ENCODE peak calls at places on chromosomes 6 and 20, in nine cellular contexts. K, I, A, G, J, Y, C, L and R are unnamed samples.
A peak's percentile ranks its signal among the peaks of the same experiment; 100 is the strongest.

GRCh38 chr20:46375771-46376170 is 30.6 kb downstream of the ELMO2 start:
- DNase-seq in K (no peak), I (no peak), A (no peak), G (no peak), J (no peak), Y (no peak), C (no peak), L (no peak), R (no peak)

GRCh38 chr6:156820089-156820798 is 43.1 kb downstream of the ARID1B start:
- DNase-seq in K (no peak), I (no peak), A (no peak), G (no peak), J (no peak), Y (no peak), C (no peak), L (no peak), R (no peak)

GRCh38 chr6:1598886-1599285 is 10.8 kb upstream of the FOXC1 start:
- DNase-seq in K (no peak), I (no peak), A (no peak), G (no peak), J (no peak), Y (no peak), C (no peak), L (no peak), R (no peak)

GRCh38 chr6:149264629-149265028 is 52.9 kb upstream of the TAB2 start:
- DNase-seq in K (no peak), I (no peak), A (peak; percentile 38), G (peak; percentile 38), J (no peak), Y (no peak), C (no peak), L (peak; percentile 55), R (no peak)

GRCh38 chr6:136762022-136762975 is 30.0 kb downstream of the MAP3K5 start:
- DNase-seq in K (no peak), I (peak; percentile 35), A (no peak), G (no peak), J (no peak), Y (no peak), C (no peak), L (no peak), R (peak; percentile 57)

GRCh38 chr6:17336425-17336824 is 55.3 kb downstream of the RBM24 start:
- DNase-seq in K (peak; percentile 97), I (no peak), A (no peak), G (no peak), J (no peak), Y (no peak), C (no peak), L (no peak), R (no peak)

GRCh38 chr20:8161262-8162071 is 29.4 kb downstream of the PLCB1 start:
- DNase-seq in K (no peak), I (peak; percentile 9), A (no peak), G (no peak), J (peak; percentile 18), Y (no peak), C (no peak), L (no peak), R (peak; percentile 57)

GRCh38 chr6:107114872-107115694 is at the start of gene BEND3:
- DNase-seq in K (no peak), I (peak; percentile 40), A (peak; percentile 47), G (no peak), J (peak; percentile 27), Y (peak; percentile 40), C (no peak), L (peak; percentile 42), R (peak; percentile 31)

GRCh38 chr6:39471954-39472659 is 149.6 kb upstream of the KCNK16 start:
- DNase-seq in K (no peak), I (no peak), A (no peak), G (no peak), J (no peak), Y (no peak), C (no peak), L (no peak), R (no peak)

GRCh38 chr20:35283441-35284266 is 918 bp downstream of the EIF6 start:
- DNase-seq in K (no peak), I (no peak), A (no peak), G (no peak), J (no peak), Y (no peak), C (no peak), L (no peak), R (peak; percentile 56)

GRCh38 chr20:20363449-20364015 is 4.4 kb upstream of the INSM1 start:
- DNase-seq in K (no peak), I (no peak), A (no peak), G (no peak), J (no peak), Y (no peak), C (no peak), L (no peak), R (no peak)

GRCh38 chr6:2020909-2021308 is 224.5 kb downstream of the GMDS start:
- DNase-seq in K (peak; percentile 8), I (no peak), A (no peak), G (no peak), J (no peak), Y (no peak), C (no peak), L (no peak), R (no peak)

GRCh38 chr6:12296255-12296573 is 6.1 kb downstream of the EDN1 start:
- DNase-seq in K (peak; percentile 53), I (no peak), A (no peak), G (peak; percentile 73), J (peak; percentile 20), Y (no peak), C (no peak), L (no peak), R (peak; percentile 91)

GRCh38 chr6:16108996-16109658 is 19.8 kb upstream of the MYLIP start:
- DNase-seq in K (peak; percentile 5), I (no peak), A (no peak), G (no peak), J (peak; percentile 59), Y (no peak), C (no peak), L (no peak), R (peak; percentile 52)

GRCh38 chr6:138546733-138547185 is 47.5 kb upstream of the NHSL1 start:
- DNase-seq in K (no peak), I (no peak), A (no peak), G (peak; percentile 67), J (peak; percentile 32), Y (no peak), C (no peak), L (no peak), R (no peak)

GRCh38 chr6:42404494-42404893 is 47.2 kb downstream of the TRERF1 start:
- DNase-seq in K (peak; percentile 76), I (peak; percentile 22), A (peak; percentile 43), G (no peak), J (peak; percentile 23), Y (no peak), C (peak; percentile 82), L (no peak), R (peak; percentile 87)

GRCh38 chr6:169902604-169903003 is 151.2 kb downstream of the ERMARD start:
- DNase-seq in K (no peak), I (no peak), A (no peak), G (no peak), J (no peak), Y (no peak), C (no peak), L (no peak), R (no peak)

DNA sequence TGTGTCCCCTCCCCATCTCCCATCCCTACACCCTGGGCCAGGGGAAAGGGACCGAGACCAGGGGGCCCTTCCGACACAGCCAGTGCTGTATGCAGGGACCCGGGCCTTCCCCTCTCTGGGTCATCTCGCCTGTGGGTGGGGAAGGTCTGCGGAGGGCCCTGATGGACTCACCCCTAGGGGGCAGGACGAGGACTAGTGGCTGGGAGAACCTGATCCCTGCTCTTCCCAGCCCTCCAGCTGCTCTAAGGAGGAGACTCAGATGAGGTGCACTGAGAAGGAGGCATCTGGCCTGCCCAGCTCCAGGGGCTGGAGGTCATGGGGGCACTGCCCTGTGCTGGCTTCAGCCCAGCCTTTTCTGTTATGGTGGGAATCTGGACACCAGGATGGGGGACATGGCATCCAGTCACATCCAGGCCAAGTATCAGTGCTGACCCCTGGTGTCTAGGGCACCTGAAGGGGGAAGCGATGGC is 735 bp downstream of the MYL9 start:
- DNase-seq in K (peak; percentile 60), I (peak; percentile 69), A (no peak), G (peak; percentile 46), J (peak; percentile 79), Y (no peak), C (peak; percentile 33), L (no peak), R (no peak)
- H3K4me3 ChIP-seq in K (peak overlapping the region; percentile 89), I (peak overlapping the region; percentile 81), A (no peak overlapping the region), G (no peak overlapping the region), J (peak overlapping the region; percentile 71), Y (peak overlapping the region; percentile 98), C (peak overlapping the region; percentile 92), L (no peak overlapping the region), R (no peak overlapping the region)

DNA sequence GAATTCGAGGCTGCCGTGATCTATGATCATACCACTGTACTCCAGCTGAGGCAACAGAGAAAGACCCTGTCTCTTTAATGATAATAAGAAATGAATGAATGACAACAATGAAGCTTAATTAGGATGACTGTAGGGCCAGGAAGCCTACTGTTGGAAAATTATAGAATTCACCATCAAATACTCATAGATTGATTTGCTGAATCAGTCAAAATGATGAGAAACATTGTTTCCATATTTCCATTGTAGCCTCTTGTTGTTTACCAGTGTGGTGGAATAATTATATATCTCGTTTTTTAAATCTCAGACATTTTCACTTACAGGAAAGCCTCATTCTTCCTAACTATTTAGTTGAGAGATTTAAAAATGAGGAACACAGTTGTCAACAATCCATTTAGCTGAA is 96.2 kb downstream of the JAG1 start:
- DNase-seq in K (no peak), I (no peak), A (no peak), G (no peak), J (no peak), Y (no peak), C (no peak), L (no peak), R (no peak)
- H3K27ac ChIP-seq in K (no peak overlapping the region), I (no peak overlapping the region), A (no peak overlapping the region), G (no peak overlapping the region), J (no peak overlapping the region), Y (no peak overlapping the region), C (no peak overlapping the region), L (no peak overlapping the region), R (no peak overlapping the region)

DNA sequence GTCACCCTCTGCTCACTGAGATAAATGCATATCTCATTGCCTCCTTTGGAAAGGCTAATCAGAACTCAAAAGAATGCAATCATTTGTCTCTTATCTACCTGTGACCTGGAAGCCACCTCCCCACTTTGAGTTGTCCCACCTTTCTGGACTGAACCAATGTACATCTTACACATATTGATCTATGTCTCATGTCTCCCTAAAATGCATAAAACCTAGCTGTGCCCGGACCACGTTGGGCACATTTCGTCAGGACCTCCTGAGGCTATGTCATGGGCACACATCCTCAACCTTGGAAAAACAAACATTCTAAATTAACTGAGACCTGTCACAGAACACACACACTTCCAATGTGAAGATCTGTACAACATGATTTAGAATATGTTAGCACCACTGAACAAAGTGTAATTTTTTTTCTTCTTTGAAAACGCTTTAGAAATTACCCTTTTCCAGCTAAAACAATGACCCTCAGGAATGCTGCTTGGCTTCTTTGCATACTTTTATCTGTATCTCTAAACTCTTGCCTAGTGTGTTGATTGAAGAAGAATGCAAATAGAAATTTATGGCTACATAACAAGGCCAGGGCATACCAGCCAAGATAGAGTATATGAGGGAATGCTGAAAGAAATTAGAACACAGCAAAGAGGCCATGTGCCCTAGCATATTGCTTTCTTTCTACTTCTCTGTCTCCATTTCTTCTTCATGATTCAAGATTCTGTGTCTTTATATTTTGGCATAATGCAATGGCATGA is 84.6 kb upstream of the DST start:
- DNase-seq in K (no peak), I (no peak), A (no peak), G (peak; percentile 73), J (no peak), Y (no peak), C (no peak), L (no peak), R (no peak)
- H3K4me1 ChIP-seq in K (peaks cover 19% of the 10 kb centered on the region), I (peaks cover 19% of the 10 kb centered on the region), A (no peaks in the 10 kb centered on the region), G (peaks cover 79% of the 10 kb centered on the region), J (peaks cover 7% of the 10 kb centered on the region), Y (peaks cover 83% of the 10 kb centered on the region), C (peaks cover 89% of the 10 kb centered on the region), L (no peaks in the 10 kb centered on the region), R (no peaks in the 10 kb centered on the region)

GRCh38 chr6:134642819-134643218 is 307.1 kb downstream of the ALDH8A1 start:
- DNase-seq in K (no peak), I (no peak), A (no peak), G (no peak), J (no peak), Y (no peak), C (no peak), L (no peak), R (peak; percentile 87)
- H3K4me3 ChIP-seq in K (no peak overlapping the region), I (no peak overlapping the region), A (no peak overlapping the region), G (no peak overlapping the region), J (no peak overlapping the region), Y (no peak overlapping the region), C (no peak overlapping the region), L (no peak overlapping the region), R (no peak overlapping the region)